ENCODE peak calls at places on chromosomes 13 and 19, in six cellular contexts. Q is H7; W is CD4-positive, alpha-beta T cell; M is AML-193; E is KG1; X is nucleus accumbens. R is an unnamed sample.

GRCh38 chr13:29937379-29937778 is 87.0 kb upstream of the UBL3 start:
- DNase-seq in Q (no peak), W (no peak), M (no peak), E (no peak), X (no peak), R (no peak)

GRCh38 chr13:32001392-32001768 is 30.2 kb upstream of the FRY start:
- DNase-seq in Q (peak), W (no peak), M (peak), E (peak), X (no peak), R (no peak)

GRCh38 chr13:97460004-97460756 is 26.2 kb downstream of the RAP2A start:
- DNase-seq in Q (no peak), W (no peak), M (no peak), E (no peak), X (no peak), R (no peak)

GRCh38 chr19:49950956-49951526 is 9.9 kb downstream of the SIGLEC11 start:
- DNase-seq in Q (no peak), W (no peak), M (no peak), E (no peak), X (no peak), R (no peak)

GRCh38 chr19:2033825-2034159 is 17.3 kb downstream of the MKNK2 start:
- DNase-seq in Q (no peak), W (no peak), M (no peak), E (no peak), X (no peak), R (no peak)

GRCh38 chr19:17703823-17704463 is 15.3 kb upstream of the MAP1S start:
- DNase-seq in Q (peak), W (peak), M (peak), E (peak), X (peak), R (no peak)

GRCh38 chr19:51402117-51402516 is 11.7 kb upstream of the C19orf84 start:
- DNase-seq in Q (no peak), W (no peak), M (no peak), E (no peak), X (no peak), R (no peak)

GRCh38 chr19:3565177-3565576 is 7.6 kb upstream of the HMG20B start:
- DNase-seq in Q (no peak), W (no peak), M (no peak), E (no peak), X (no peak), R (no peak)

GRCh38 chr19:56671613-56671994 is at the start of gene ZNF835:
- DNase-seq in Q (no peak), W (peak), M (no peak), E (peak), X (peak), R (no peak)

GRCh38 chr13:42610623-42611022 is 36.7 kb downstream of the TNFSF11 start:
- DNase-seq in Q (no peak), W (no peak), M (no peak), E (no peak), X (no peak), R (no peak)

GRCh38 chr19:662207-662961 is 630 bp downstream of the RNF126 start:
- DNase-seq in Q (peak), W (peak), M (peak), E (no peak), X (no peak), R (no peak)

GRCh38 chr13:102003848-102004570 is 397.8 kb downstream of the FGF14 start:
- DNase-seq in Q (no peak), W (no peak), M (no peak), E (no peak), X (no peak), R (peak)

GRCh38 chr13:43085545-43085944 is 62.2 kb downstream of the DNAJC15 start:
- DNase-seq in Q (peak), W (no peak), M (peak), E (peak), X (no peak), R (no peak)

GRCh38 chr19:46347985-46348384 is 1.1 kb downstream of the PPP5C start:
- DNase-seq in Q (no peak), W (no peak), M (no peak), E (no peak), X (no peak), R (no peak)

GRCh38 chr13:113584870-113585671 is 518 bp downstream of the TFDP1 start:
- DNase-seq in Q (peak), W (no peak), M (no peak), E (no peak), X (no peak), R (no peak)

GRCh38 chr13:101272886-101273285 is 143.4 kb downstream of the NALCN start:
- DNase-seq in Q (no peak), W (no peak), M (no peak), E (no peak), X (peak), R (no peak)

GRCh38 chr19:49073514-49074378 is 1.2 kb upstream of the KCNA7 start:
- DNase-seq in Q (peak), W (no peak), M (peak), E (no peak), X (no peak), R (no peak)

GRCh38 chr13:107518292-107518691 is 697.0 kb downstream of the LIG4 start:
- DNase-seq in Q (no peak), W (no peak), M (no peak), E (no peak), X (no peak), R (no peak)

GRCh38 chr19:1232652-1233360 is 5.0 kb downstream of the CBARP start:
- DNase-seq in Q (no peak), W (no peak), M (no peak), E (no peak), X (no peak), R (no peak)

GRCh38 chr13:31477961-31478360 is 261.4 kb upstream of the RXFP2 start:
- DNase-seq in Q (no peak), W (no peak), M (no peak), E (no peak), X (no peak), R (no peak)

GRCh38 chr13:101681834-101682233 is 229.4 kb downstream of the ITGBL1 start:
- DNase-seq in Q (no peak), W (no peak), M (peak), E (no peak), X (no peak), R (no peak)

GRCh38 chr13:93298741-93299140 is 72.1 kb downstream of the GPC6 start:
- DNase-seq in Q (no peak), W (no peak), M (no peak), E (no peak), X (no peak), R (peak)

GRCh38 chr19:16041571-16042386 is 34.5 kb upstream of the TPM4 start:
- DNase-seq in Q (peak), W (peak), M (peak), E (peak), X (peak), R (no peak)

R was measured in skeletal muscle cell.